ENCODE peak calls at places on chromosomes 3 and 15, in nine cellular contexts. One of them, this sample, is unnamed. For H3K4me1, the result is how much of the 10 kb centered on the place peaks cover.

GRCh38 chr15:43412096-43412495 is 41.2 kb downstream of the TUBGCP4 start:
- DNase-seq in upper lobe of left lung: no peak
- DNase-seq in cardiac muscle cell: no peak
- DNase-seq in stomach: no peak
- DNase-seq in uterus: no peak
- DNase-seq in A549: no peak
- DNase-seq in transverse colon: no peak
- DNase-seq in tibial artery: no peak
- DNase-seq in CD8-positive, alpha-beta T cell: no peak
- DNase-seq in this sample: no peak

GRCh38 chr15:78213956-78214355 is 20.4 kb downstream of the ACSBG1 start:
- DNase-seq in tibial artery: no peak
- DNase-seq in uterus: no peak
- DNase-seq in stomach: no peak
- DNase-seq in A549: no peak
- DNase-seq in CD8-positive, alpha-beta T cell: no peak
- DNase-seq in upper lobe of left lung: no peak
- DNase-seq in cardiac muscle cell: no peak
- DNase-seq in transverse colon: no peak
- DNase-seq in this sample: no peak

GRCh38 chr3:131762981-131763380 is 260.2 kb upstream of the MRPL3 start:
- DNase-seq in stomach: no peak
- DNase-seq in cardiac muscle cell: no peak
- DNase-seq in CD8-positive, alpha-beta T cell: no peak
- DNase-seq in tibial artery: no peak
- DNase-seq in transverse colon: no peak
- DNase-seq in A549: no peak
- DNase-seq in upper lobe of left lung: no peak
- DNase-seq in uterus: no peak
- DNase-seq in this sample: no peak

GRCh38 chr3:159881828-159882309 is 106.8 kb upstream of the IL12A start:
- DNase-seq in transverse colon: no peak
- DNase-seq in upper lobe of left lung: no peak
- DNase-seq in A549: no peak
- DNase-seq in cardiac muscle cell: peak
- DNase-seq in tibial artery: no peak
- DNase-seq in CD8-positive, alpha-beta T cell: no peak
- DNase-seq in stomach: no peak
- DNase-seq in uterus: no peak
- DNase-seq in this sample: no peak

GRCh38 chr3:15647629-15648167 is 46.2 kb downstream of the BTD start:
- DNase-seq in cardiac muscle cell: no peak
- DNase-seq in uterus: no peak
- DNase-seq in transverse colon: peak
- DNase-seq in A549: no peak
- DNase-seq in CD8-positive, alpha-beta T cell: peak
- DNase-seq in stomach: no peak
- DNase-seq in upper lobe of left lung: no peak
- DNase-seq in tibial artery: no peak
- DNase-seq in this sample: no peak

GRCh38 chr15:80989110-80989517 is 505 bp downstream of the MESD start:
- DNase-seq in CD8-positive, alpha-beta T cell: no peak
- DNase-seq in upper lobe of left lung: no peak
- DNase-seq in cardiac muscle cell: no peak
- DNase-seq in uterus: no peak
- DNase-seq in A549: peak
- DNase-seq in stomach: no peak
- DNase-seq in transverse colon: no peak
- DNase-seq in tibial artery: no peak
- DNase-seq in this sample: no peak

GRCh38 chr3:116188231-116188785 is 257.0 kb downstream of the LSAMP start:
- DNase-seq in A549: no peak
- DNase-seq in uterus: no peak
- DNase-seq in transverse colon: no peak
- DNase-seq in upper lobe of left lung: no peak
- DNase-seq in CD8-positive, alpha-beta T cell: no peak
- DNase-seq in stomach: no peak
- DNase-seq in tibial artery: no peak
- DNase-seq in cardiac muscle cell: no peak
- DNase-seq in this sample: no peak

GRCh38 chr3:112413074-112413473 is 80.1 kb downstream of the CD200 start:
- DNase-seq in A549: no peak
- DNase-seq in tibial artery: no peak
- DNase-seq in upper lobe of left lung: no peak
- DNase-seq in transverse colon: no peak
- DNase-seq in stomach: no peak
- DNase-seq in cardiac muscle cell: no peak
- DNase-seq in CD8-positive, alpha-beta T cell: no peak
- DNase-seq in uterus: no peak
- DNase-seq in this sample: no peak

GRCh38 chr3:183370391-183370790 is 58.0 kb downstream of the MCF2L2 start:
- DNase-seq in stomach: no peak
- DNase-seq in cardiac muscle cell: no peak
- DNase-seq in CD8-positive, alpha-beta T cell: no peak
- DNase-seq in uterus: no peak
- DNase-seq in A549: no peak
- DNase-seq in upper lobe of left lung: no peak
- DNase-seq in transverse colon: no peak
- DNase-seq in tibial artery: no peak
- DNase-seq in this sample: no peak

GRCh38 chr15:82642656-82643055 is 4.5 kb downstream of the CPEB1 start:
- DNase-seq in cardiac muscle cell: no peak
- DNase-seq in upper lobe of left lung: no peak
- DNase-seq in transverse colon: no peak
- DNase-seq in uterus: no peak
- DNase-seq in tibial artery: no peak
- DNase-seq in A549: no peak
- DNase-seq in stomach: no peak
- DNase-seq in CD8-positive, alpha-beta T cell: no peak
- DNase-seq in this sample: no peak

GRCh38 chr3:112774293-112774926 is 72.3 kb downstream of the CD200R1L start:
- DNase-seq in cardiac muscle cell: no peak
- DNase-seq in tibial artery: no peak
- DNase-seq in A549: peak
- DNase-seq in CD8-positive, alpha-beta T cell: no peak
- DNase-seq in upper lobe of left lung: no peak
- DNase-seq in stomach: no peak
- DNase-seq in uterus: no peak
- DNase-seq in transverse colon: no peak
- DNase-seq in this sample: no peak

GRCh38 chr15:67832965-67833503 is 6.8 kb downstream of the RNU6-1 start:
- DNase-seq in transverse colon: no peak
- DNase-seq in upper lobe of left lung: no peak
- DNase-seq in CD8-positive, alpha-beta T cell: no peak
- DNase-seq in uterus: no peak
- DNase-seq in A549: no peak
- DNase-seq in stomach: no peak
- DNase-seq in cardiac muscle cell: peak
- DNase-seq in tibial artery: peak
- DNase-seq in this sample: no peak

GRCh38 chr3:38029400-38030125 is at the start of gene PLCD1:
- DNase-seq in tibial artery: peak
- DNase-seq in stomach: peak
- DNase-seq in A549: peak
- DNase-seq in upper lobe of left lung: peak
- DNase-seq in cardiac muscle cell: peak
- DNase-seq in uterus: peak
- DNase-seq in CD8-positive, alpha-beta T cell: peak
- DNase-seq in transverse colon: peak
- DNase-seq in this sample: no peak

GRCh38 chr15:50137330-50137761 is 18.3 kb upstream of the ATP8B4 start:
- DNase-seq in transverse colon: no peak
- DNase-seq in upper lobe of left lung: no peak
- DNase-seq in A549: peak
- DNase-seq in cardiac muscle cell: no peak
- DNase-seq in CD8-positive, alpha-beta T cell: no peak
- DNase-seq in tibial artery: no peak
- DNase-seq in uterus: no peak
- DNase-seq in stomach: no peak
- DNase-seq in this sample: no peak

GRCh38 chr3:32239638-32240550 is 1.4 kb downstream of the CMTM8 start:
- DNase-seq in CD8-positive, alpha-beta T cell: peak
- DNase-seq in uterus: no peak
- DNase-seq in transverse colon: peak
- DNase-seq in upper lobe of left lung: no peak
- DNase-seq in A549: peak
- DNase-seq in tibial artery: no peak
- DNase-seq in cardiac muscle cell: peak
- DNase-seq in stomach: peak
- DNase-seq in this sample: no peak

GRCh38 chr3:188595890-188596376 is 442.0 kb downstream of the LPP start:
- DNase-seq in tibial artery: no peak
- DNase-seq in uterus: no peak
- DNase-seq in cardiac muscle cell: no peak
- DNase-seq in upper lobe of left lung: no peak
- DNase-seq in transverse colon: no peak
- DNase-seq in stomach: no peak
- DNase-seq in A549: no peak
- DNase-seq in CD8-positive, alpha-beta T cell: no peak
- DNase-seq in this sample: no peak

GRCh38 chr3:81173514-81173913 is 587.9 kb downstream of the GBE1 start:
- DNase-seq in uterus: no peak
- DNase-seq in upper lobe of left lung: no peak
- DNase-seq in A549: no peak
- DNase-seq in tibial artery: no peak
- DNase-seq in stomach: no peak
- DNase-seq in cardiac muscle cell: peak
- DNase-seq in transverse colon: no peak
- DNase-seq in CD8-positive, alpha-beta T cell: no peak
- DNase-seq in this sample: no peak

GRCh38 chr3:170869240-170869592 is 779 bp downstream of the RPL22L1 start:
- DNase-seq in uterus: no peak
- DNase-seq in cardiac muscle cell: no peak
- DNase-seq in upper lobe of left lung: no peak
- DNase-seq in stomach: no peak
- DNase-seq in CD8-positive, alpha-beta T cell: no peak
- DNase-seq in A549: no peak
- DNase-seq in tibial artery: no peak
- DNase-seq in transverse colon: no peak
- DNase-seq in this sample: no peak

GRCh38 chr15:71411538-71412482 is 296.5 kb downstream of the THSD4 start:
- DNase-seq in transverse colon: peak
- DNase-seq in uterus: peak
- DNase-seq in cardiac muscle cell: peak
- DNase-seq in A549: peak
- DNase-seq in CD8-positive, alpha-beta T cell: no peak
- DNase-seq in upper lobe of left lung: no peak
- DNase-seq in stomach: peak
- DNase-seq in tibial artery: peak
- DNase-seq in this sample: no peak

GRCh38 chr15:79065361-79065743 is 25.2 kb downstream of the RASGRF1 start:
- DNase-seq in A549: no peak
- DNase-seq in uterus: no peak
- DNase-seq in stomach: no peak
- DNase-seq in tibial artery: no peak
- DNase-seq in transverse colon: no peak
- DNase-seq in CD8-positive, alpha-beta T cell: no peak
- DNase-seq in upper lobe of left lung: no peak
- DNase-seq in cardiac muscle cell: no peak
- DNase-seq in this sample: no peak

GRCh38 chr3:74269689-74270088 is 344.8 kb downstream of the CNTN3 start:
- DNase-seq in CD8-positive, alpha-beta T cell: no peak
- DNase-seq in cardiac muscle cell: no peak
- DNase-seq in A549: no peak
- DNase-seq in tibial artery: no peak
- DNase-seq in transverse colon: no peak
- DNase-seq in stomach: no peak
- DNase-seq in uterus: no peak
- DNase-seq in upper lobe of left lung: no peak
- DNase-seq in this sample: no peak
- H3K4me1 ChIP-seq in CD8-positive, alpha-beta T cell: under half
- H3K4me1 ChIP-seq in cardiac muscle cell: under half
- H3K4me1 ChIP-seq in A549: under half
- H3K4me1 ChIP-seq in tibial artery: under half
- H3K4me1 ChIP-seq in transverse colon: under half
- H3K4me1 ChIP-seq in stomach: under half
- H3K4me1 ChIP-seq in uterus: under half
- H3K4me1 ChIP-seq in upper lobe of left lung: under half
- H3K4me1 ChIP-seq in this sample: under half

GRCh38 chr3:110575702-110576101 is 495.9 kb upstream of the NECTIN3 start:
- DNase-seq in CD8-positive, alpha-beta T cell: no peak
- DNase-seq in cardiac muscle cell: no peak
- DNase-seq in transverse colon: no peak
- DNase-seq in stomach: no peak
- DNase-seq in uterus: no peak
- DNase-seq in tibial artery: no peak
- DNase-seq in upper lobe of left lung: no peak
- DNase-seq in A549: no peak
- DNase-seq in this sample: no peak
- H3K4me1 ChIP-seq in CD8-positive, alpha-beta T cell: under half
- H3K4me1 ChIP-seq in cardiac muscle cell: under half
- H3K4me1 ChIP-seq in transverse colon: under half
- H3K4me1 ChIP-seq in stomach: under half
- H3K4me1 ChIP-seq in uterus: under half
- H3K4me1 ChIP-seq in tibial artery: under half
- H3K4me1 ChIP-seq in upper lobe of left lung: under half
- H3K4me1 ChIP-seq in A549: under half
- H3K4me1 ChIP-seq in this sample: under half

DNA sequence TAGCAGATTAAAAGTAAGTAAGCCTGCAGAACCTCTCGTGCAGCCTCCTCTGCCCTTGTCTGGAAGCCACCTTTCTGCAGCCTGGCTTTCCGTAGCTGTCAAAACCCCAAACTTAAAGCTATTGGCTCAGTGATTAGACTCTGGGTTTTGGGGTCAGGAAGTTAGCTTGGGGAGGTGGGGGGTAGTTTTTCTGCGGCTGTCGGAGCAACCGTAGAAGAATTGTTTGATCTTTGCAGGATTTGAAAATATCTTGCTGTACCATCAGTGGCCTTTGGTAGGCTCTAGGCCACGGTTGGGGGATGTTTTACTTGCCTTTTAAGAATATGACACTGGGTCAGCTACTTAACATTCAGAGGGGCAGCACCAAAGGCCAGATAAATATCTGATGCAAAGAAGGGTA is 88.4 kb upstream of the RASGRP1 start:
- DNase-seq in A549: no peak
- DNase-seq in upper lobe of left lung: no peak
- DNase-seq in uterus: no peak
- DNase-seq in cardiac muscle cell: no peak
- DNase-seq in transverse colon: peak
- DNase-seq in CD8-positive, alpha-beta T cell: peak
- DNase-seq in tibial artery: no peak
- DNase-seq in stomach: no peak
- DNase-seq in this sample: no peak
- H3K4me1 ChIP-seq in A549: under half
- H3K4me1 ChIP-seq in upper lobe of left lung: under half
- H3K4me1 ChIP-seq in uterus: under half
- H3K4me1 ChIP-seq in cardiac muscle cell: under half
- H3K4me1 ChIP-seq in transverse colon: under half
- H3K4me1 ChIP-seq in CD8-positive, alpha-beta T cell: half or more
- H3K4me1 ChIP-seq in tibial artery: under half
- H3K4me1 ChIP-seq in stomach: under half
- H3K4me1 ChIP-seq in this sample: under half

DNA sequence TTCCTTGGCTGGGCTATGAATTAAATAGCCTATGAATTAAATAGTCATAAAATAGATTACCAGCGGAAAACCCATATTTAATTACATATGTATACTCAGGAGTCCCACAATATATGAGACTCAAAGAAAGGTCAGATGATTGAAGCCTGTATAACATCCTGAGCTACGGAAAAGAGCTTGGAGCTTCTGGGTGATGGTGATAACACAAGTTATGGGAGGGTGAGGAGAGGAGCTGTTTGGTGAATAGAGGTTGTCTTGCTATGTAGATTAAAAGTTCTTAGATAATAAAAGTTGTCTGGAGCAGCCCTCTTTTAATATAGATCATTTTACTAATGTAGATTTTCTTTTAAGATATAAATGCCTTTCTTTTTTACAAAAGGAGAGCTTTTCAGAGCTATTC is 1.8 kb downstream of the PML start:
- DNase-seq in uterus: no peak
- DNase-seq in upper lobe of left lung: no peak
- DNase-seq in CD8-positive, alpha-beta T cell: no peak
- DNase-seq in tibial artery: no peak
- DNase-seq in cardiac muscle cell: no peak
- DNase-seq in A549: no peak
- DNase-seq in stomach: no peak
- DNase-seq in transverse colon: no peak
- DNase-seq in this sample: no peak
- H3K4me1 ChIP-seq in uterus: under half
- H3K4me1 ChIP-seq in upper lobe of left lung: half or more
- H3K4me1 ChIP-seq in CD8-positive, alpha-beta T cell: half or more
- H3K4me1 ChIP-seq in tibial artery: under half
- H3K4me1 ChIP-seq in cardiac muscle cell: under half
- H3K4me1 ChIP-seq in A549: under half
- H3K4me1 ChIP-seq in stomach: half or more
- H3K4me1 ChIP-seq in transverse colon: half or more
- H3K4me1 ChIP-seq in this sample: under half